ENCODE peak calls at places on chromosomes 16 and 17, in ten cellular contexts. P is right cardiac atrium, W is esophagus squamous epithelium, C is left ventricle myocardium inferior, N is breast epithelium, L is A549, R is body of pancreas, X is thoracic aorta, M is MM.1S, Z is testis. A is an unnamed sample. For H3K4me1, the result is how much of the 10 kb centered on the place peaks cover.

GRCh38 chr16:57538235-57538711 is 1.9 kb upstream of the CCDC102A start:
- DNase-seq in P (no peak), W (no peak), C (no peak), N (peak), L (no peak), R (no peak), X (no peak), M (no peak), Z (no peak), A (no peak)

GRCh38 chr17:64174686-64175456 is 44.9 kb upstream of the ERN1 start:
- DNase-seq in P (no peak), W (no peak), C (no peak), N (no peak), L (no peak), R (peak), X (no peak), M (no peak), Z (peak), A (no peak)

GRCh38 chr16:10787304-10787703 is 31.3 kb downstream of the TVP23A start:
- DNase-seq in P (no peak), W (no peak), C (no peak), N (no peak), L (no peak), R (no peak), X (no peak), M (no peak), Z (no peak), A (no peak)

GRCh38 chr16:49833055-49833454 is 22.9 kb downstream of the ZNF423 start:
- DNase-seq in P (peak), W (no peak), C (peak), N (no peak), L (no peak), R (peak), X (no peak), M (no peak), Z (peak), A (no peak)

GRCh38 chr16:59047114-59047513 is 313.0 kb upstream of the GOT2 start:
- DNase-seq in P (no peak), W (no peak), C (no peak), N (no peak), L (peak), R (no peak), X (no peak), M (no peak), Z (no peak), A (no peak)

GRCh38 chr17:55413825-55414489 is 7.7 kb downstream of the MMD start:
- DNase-seq in P (no peak), W (no peak), C (no peak), N (no peak), L (no peak), R (no peak), X (no peak), M (no peak), Z (no peak), A (no peak)

GRCh38 chr16:81586421-81586820 is 141.8 kb downstream of the CMIP start:
- DNase-seq in P (no peak), W (no peak), C (no peak), N (no peak), L (no peak), R (no peak), X (no peak), M (no peak), Z (no peak), A (no peak)

GRCh38 chr17:81157848-81158687 is 7.2 kb upstream of the PVALEF start:
- DNase-seq in P (peak), W (no peak), C (no peak), N (no peak), L (no peak), R (no peak), X (no peak), M (no peak), Z (no peak), A (no peak)

GRCh38 chr17:17443173-17443572 is 33.6 kb upstream of the MED9 start:
- DNase-seq in P (no peak), W (no peak), C (no peak), N (no peak), L (no peak), R (no peak), X (no peak), M (no peak), Z (no peak), A (no peak)

GRCh38 chr17:40722146-40722720 is 18.7 kb upstream of the KRT24 start:
- DNase-seq in P (no peak), W (no peak), C (no peak), N (no peak), L (no peak), R (no peak), X (no peak), M (no peak), Z (no peak), A (no peak)

GRCh38 chr17:46772879-46773620 is 45.4 kb downstream of the WNT3 start:
- DNase-seq in P (no peak), W (no peak), C (no peak), N (no peak), L (no peak), R (no peak), X (no peak), M (no peak), Z (no peak), A (no peak)

GRCh38 chr16:67504190-67505021 is 21.1 kb upstream of the AGRP start:
- DNase-seq in P (peak), W (no peak), C (peak), N (no peak), L (peak), R (no peak), X (no peak), M (peak), Z (peak), A (no peak)

GRCh38 chr17:46765491-46765890 is 53.0 kb downstream of the WNT3 start:
- DNase-seq in P (no peak), W (no peak), C (no peak), N (no peak), L (no peak), R (peak), X (no peak), M (no peak), Z (no peak), A (no peak)

GRCh38 chr17:20266806-20267458 is 200.4 kb downstream of the LGALS9B start:
- DNase-seq in P (no peak), W (no peak), C (no peak), N (no peak), L (no peak), R (no peak), X (peak), M (no peak), Z (no peak), A (no peak)

GRCh38 chr16:58026139-58026704 is 668 bp downstream of the MMP15 start:
- DNase-seq in P (peak), W (no peak), C (peak), N (no peak), L (peak), R (peak), X (no peak), M (no peak), Z (no peak), A (no peak)

GRCh38 chr16:24010440-24011089 is 174.8 kb downstream of the PRKCB start:
- DNase-seq in P (peak), W (peak), C (peak), N (no peak), L (peak), R (peak), X (no peak), M (peak), Z (peak), A (peak)

GRCh38 chr16:68839831-68840230 is 3.5 kb upstream of the TANGO6 start:
- DNase-seq in P (no peak), W (no peak), C (no peak), N (no peak), L (no peak), R (no peak), X (no peak), M (no peak), Z (no peak), A (no peak)

GRCh38 chr16:64450170-64450569 is 671.7 kb downstream of the CDH11 start:
- DNase-seq in P (no peak), W (no peak), C (no peak), N (no peak), L (no peak), R (no peak), X (no peak), M (no peak), Z (no peak), A (no peak)

GRCh38 chr17:71656987-71657858 is 463.6 kb upstream of the SOX9 start:
- DNase-seq in P (no peak), W (no peak), C (no peak), N (no peak), L (no peak), R (no peak), X (no peak), M (no peak), Z (no peak), A (no peak)

GRCh38 chr16:85865-86264 is 7.8 kb downstream of the MPG start:
- DNase-seq in P (no peak), W (no peak), C (no peak), N (no peak), L (no peak), R (no peak), X (no peak), M (no peak), Z (no peak), A (no peak)
- H3K4me1 ChIP-seq in P (under half), W (under half), C (under half), N (under half), L (under half), R (under half), X (under half), M (under half), Z (under half), A (under half)

GRCh38 chr16:854808-855410 is 54.4 kb upstream of the GNG13 start:
- DNase-seq in P (peak), W (no peak), C (no peak), N (no peak), L (no peak), R (no peak), X (no peak), M (no peak), Z (no peak), A (no peak)
- H3K27ac ChIP-seq in P (no peak), W (no peak), C (no peak), N (no peak), L (no peak), R (no peak), X (no peak), M (no peak), Z (no peak), A (no peak)

GRCh38 chr16:89620406-89620841 is 7.0 kb downstream of the DPEP1 start:
- DNase-seq in P (no peak), W (no peak), C (no peak), N (no peak), L (peak), R (no peak), X (no peak), M (no peak), Z (peak), A (no peak)

GRCh38 chr16:89621698-89622409 is 8.4 kb downstream of the DPEP1 start:
- DNase-seq in P (no peak), W (no peak), C (no peak), N (no peak), L (no peak), R (no peak), X (no peak), M (no peak), Z (no peak), A (no peak)

GRCh38 chr16:89618114-89618999 is 4.9 kb downstream of the DPEP1 start:
- DNase-seq in P (no peak), W (no peak), C (no peak), N (no peak), L (peak), R (no peak), X (no peak), M (no peak), Z (no peak), A (no peak)

GRCh38 chr16:89621136-89621697 is 7.8 kb downstream of the DPEP1 start:
- DNase-seq in P (no peak), W (no peak), C (no peak), N (no peak), L (no peak), R (no peak), X (no peak), M (no peak), Z (no peak), A (no peak)

DNA sequence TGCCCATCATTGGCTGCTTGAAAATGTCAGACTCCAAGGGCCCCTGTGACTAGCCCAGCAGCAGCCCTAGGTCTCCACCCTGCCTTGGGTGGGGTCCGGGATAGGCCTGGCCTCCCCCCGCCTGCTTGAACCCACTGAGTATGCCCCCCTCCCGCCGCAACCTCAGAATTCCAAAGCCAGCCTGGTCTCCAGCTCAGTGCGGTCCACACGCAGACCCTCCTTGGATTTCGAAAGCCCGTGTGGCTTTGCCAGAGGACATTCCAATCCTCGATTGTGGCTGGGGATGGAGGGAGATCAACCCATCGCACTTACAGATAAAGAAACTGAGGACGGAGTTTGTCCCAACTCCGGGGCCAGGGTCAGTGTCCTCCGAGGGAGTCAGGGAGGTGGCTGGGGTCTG is 6.4 kb downstream of the DPEP1 start:
- DNase-seq in P (no peak), W (no peak), C (no peak), N (no peak), L (no peak), R (no peak), X (no peak), M (no peak), Z (peak), A (no peak)
- H3K4me1 ChIP-seq in P (under half), W (under half), C (under half), N (under half), L (under half), R (under half), X (under half), M (under half), Z (under half), A (under half)

DNA sequence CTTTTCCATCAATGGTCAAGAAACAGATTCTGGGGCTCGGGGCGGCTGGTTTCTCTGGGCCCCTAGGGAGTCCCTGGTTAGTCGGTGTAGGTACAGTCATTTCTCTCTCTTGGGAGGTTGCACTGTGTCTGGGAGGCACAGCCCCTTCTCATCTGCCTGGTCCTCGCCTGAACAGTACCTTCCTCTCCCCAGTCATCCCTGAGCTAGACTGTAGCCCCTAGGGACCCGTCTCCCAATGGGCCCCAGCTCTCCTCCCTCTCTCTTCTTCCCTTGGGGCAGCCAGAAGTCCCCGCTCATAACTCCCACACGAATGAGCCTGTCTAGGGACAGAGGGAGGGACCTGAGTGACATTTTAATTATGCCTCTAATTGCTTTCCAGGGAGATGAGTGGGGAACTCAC is 20.2 kb upstream of the CPSF4L start:
- DNase-seq in P (no peak), W (no peak), C (no peak), N (no peak), L (no peak), R (no peak), X (no peak), M (no peak), Z (no peak), A (no peak)
- H3K27ac ChIP-seq in P (no peak), W (no peak), C (peak), N (peak), L (no peak), R (peak), X (no peak), M (no peak), Z (no peak), A (no peak)

DNA sequence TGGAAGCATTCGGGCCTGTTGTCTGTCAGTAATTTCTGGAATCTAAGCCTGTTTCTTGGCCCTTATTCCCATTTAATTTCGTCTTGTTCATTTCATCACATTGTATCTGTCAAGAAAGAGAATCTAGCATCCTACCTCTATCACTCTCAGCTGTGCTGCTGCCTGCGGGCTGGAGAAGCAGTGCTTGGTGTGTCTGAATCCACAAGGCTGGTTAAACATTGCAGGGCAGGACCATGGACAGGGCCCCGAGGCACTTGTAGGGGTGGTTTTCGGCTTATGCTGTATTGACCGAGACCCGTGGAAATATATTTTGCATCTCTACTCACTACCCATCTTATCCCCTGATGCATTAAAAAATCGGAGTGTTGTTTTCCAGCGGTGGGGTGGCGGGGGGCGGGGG is 3.1 kb downstream of the RAB11FIP4 start:
- DNase-seq in P (peak), W (no peak), C (peak), N (no peak), L (peak), R (peak), X (no peak), M (peak), Z (peak), A (peak)
- H3K4me1 ChIP-seq in P (under half), W (under half), C (under half), N (under half), L (under half), R (under half), X (under half), M (under half), Z (under half), A (under half)

A was measured in CD8-positive, alpha-beta T cell.